ENCODE peak calls at places on chromosome 7, in seven cellular contexts. K, W, F, V, L, M and S are unnamed samples.
A peak's percentile ranks its signal among the peaks of the same experiment; 100 is the strongest.

GRCh38 chr7:86846494-86847190 is 202.9 kb downstream of the GRM3 start:
- DNase-seq in F (no peak), W (no peak), M (no peak), V (peak; percentile 5), K (no peak), L (no peak), S (no peak)

GRCh38 chr7:134165266-134165665 is 38.1 kb downstream of the LRGUK start:
- DNase-seq in W (no peak), K (no peak), L (no peak), M (no peak), F (no peak), V (no peak), S (no peak)

GRCh38 chr7:33537078-33537477 is 368.3 kb upstream of the BMPER start:
- DNase-seq in F (no peak), V (no peak), W (peak; percentile 66), M (no peak), K (no peak), L (no peak), S (no peak)

GRCh38 chr7:20307119-20307518 is 23.6 kb upstream of the ITGB8 start:
- DNase-seq in M (no peak), W (no peak), L (no peak), F (no peak), V (peak; percentile 4), K (no peak), S (no peak)

GRCh38 chr7:10507032-10507431 is 466.6 kb upstream of the PHF14 start:
- DNase-seq in W (no peak), M (no peak), K (no peak), V (no peak), L (no peak), F (no peak), S (no peak)

GRCh38 chr7:118418433-118418832 is 193.9 kb downstream of the ANKRD7 start:
- DNase-seq in K (no peak), W (no peak), M (no peak), L (no peak), F (no peak), V (no peak), S (no peak)

GRCh38 chr7:151439855-151440798 is at the start of gene CRYGN:
- DNase-seq in L (no peak), M (no peak), V (no peak), K (no peak), F (no peak), W (peak; percentile 69), S (no peak)

GRCh38 chr7:68009716-68010115 is 1013.1 kb downstream of the TYW1 start:
- DNase-seq in M (no peak), F (no peak), W (no peak), V (peak; percentile 9), L (no peak), K (no peak), S (no peak)

GRCh38 chr7:33130184-33130583 is 820 bp downstream of the BBS9 start:
- DNase-seq in M (no peak), F (no peak), K (no peak), L (no peak), W (no peak), V (no peak), S (no peak)

GRCh38 chr7:128909605-128910568 is 622 bp downstream of the KCP start:
- DNase-seq in K (peak; percentile 47), F (no peak), W (peak; percentile 74), L (no peak), V (peak; percentile 58), M (no peak), S (no peak)

GRCh38 chr7:135232087-135232486 is 1.6 kb upstream of the STRA8 start:
- DNase-seq in F (no peak), L (no peak), V (no peak), K (no peak), M (no peak), W (no peak), S (no peak)

GRCh38 chr7:127392182-127392565 is 334 bp downstream of the ZNF800 start:
- DNase-seq in M (peak; percentile 22), L (peak; percentile 11), V (peak; percentile 69), F (no peak), W (peak; percentile 72), K (peak; percentile 60), S (peak; percentile 56)

GRCh38 chr7:118615686-118616085 is 391.2 kb downstream of the ANKRD7 start:
- DNase-seq in W (no peak), L (no peak), K (no peak), F (no peak), M (no peak), V (no peak), S (no peak)

GRCh38 chr7:51007708-51008505 is 225.2 kb upstream of the GRB10 start:
- DNase-seq in K (no peak), L (no peak), M (no peak), F (no peak), V (no peak), W (no peak), S (no peak)

GRCh38 chr7:140010194-140010895 is 52.4 kb downstream of the PARP12 start:
- DNase-seq in F (no peak), K (no peak), L (no peak), V (no peak), M (no peak), W (peak; percentile 14), S (no peak)

GRCh38 chr7:140006600-140006999 is 56.2 kb downstream of the PARP12 start:
- DNase-seq in M (no peak), W (peak; percentile 8), V (no peak), K (no peak), L (no peak), F (no peak), S (no peak)

GRCh38 chr7:140007051-140007690 is 55.6 kb downstream of the PARP12 start:
- DNase-seq in L (no peak), W (peak; percentile 43), M (no peak), K (no peak), F (no peak), V (no peak), S (no peak)

GRCh38 chr7:140008755-140009610 is 53.8 kb downstream of the PARP12 start:
- DNase-seq in F (no peak), M (no peak), W (peak; percentile 51), L (no peak), V (no peak), K (no peak), S (no peak)

GRCh38 chr7:140009735-140010134 is 53.0 kb downstream of the PARP12 start:
- DNase-seq in W (peak; percentile 50), F (no peak), L (no peak), V (no peak), K (no peak), M (no peak), S (no peak)
- H3K4me3 ChIP-seq in W (no peak overlapping the region), F (no peak overlapping the region), L (no peak overlapping the region), V (no peak overlapping the region), K (no peak overlapping the region), M (no peak overlapping the region), S (no peak overlapping the region)

DNA sequence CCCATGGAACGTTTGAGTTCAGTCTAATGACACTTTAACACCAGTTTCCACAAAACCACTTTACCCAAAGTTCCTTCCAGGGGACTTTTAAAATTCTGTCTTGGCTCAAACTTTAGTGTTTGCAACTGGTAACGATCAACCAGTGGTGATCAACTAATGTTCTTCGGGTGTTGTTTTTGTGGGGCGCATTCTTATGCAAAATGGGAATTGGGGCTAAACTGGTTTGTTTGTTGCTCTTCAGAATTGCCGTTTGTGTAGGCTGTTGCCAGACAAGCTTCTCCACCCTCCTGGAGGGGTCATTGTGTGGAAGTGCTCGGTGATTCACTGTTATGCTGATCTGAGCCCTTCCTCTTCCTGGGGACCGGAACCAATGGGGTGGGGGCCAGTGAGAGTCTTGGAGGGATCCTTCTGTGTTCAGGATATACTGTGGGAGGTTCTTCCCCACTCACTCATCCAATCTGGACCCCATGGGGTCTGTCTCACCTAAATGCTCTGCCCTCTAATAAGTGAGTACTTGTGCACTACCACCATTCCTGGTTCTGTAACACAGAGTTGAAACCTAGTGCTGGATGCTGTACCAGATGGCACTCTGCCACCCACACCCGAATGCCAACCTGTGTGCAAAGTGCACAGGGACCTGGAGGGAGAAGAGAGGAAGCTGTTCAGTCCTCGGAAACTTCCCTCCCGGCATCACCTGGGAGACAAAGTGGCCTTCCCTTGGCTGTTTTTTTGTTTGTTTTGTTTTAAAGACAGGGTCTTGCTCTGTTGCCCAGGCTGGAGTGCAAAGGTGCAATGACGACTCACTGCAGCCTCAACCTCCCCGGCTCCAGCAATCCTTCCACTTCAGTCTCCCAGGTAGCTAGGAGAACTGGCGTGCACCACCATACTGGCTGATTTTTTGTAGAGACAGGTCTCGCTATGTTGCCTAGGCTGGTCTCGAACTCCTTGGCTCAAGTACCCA is 2.1 kb downstream of the NFE2L3 start:
- DNase-seq in F (no peak), K (peak; percentile 58), W (no peak), M (no peak), V (peak; percentile 64), L (no peak), S (no peak)
- H3K4me3 ChIP-seq in F (no peak overlapping the region), K (no peak overlapping the region), W (peak overlapping the region; percentile 57), M (peak overlapping the region; percentile 47), V (no peak overlapping the region), L (no peak overlapping the region), S (peak overlapping the region; percentile 52)

GRCh38 chr7:41824284-41824683 is 121.4 kb upstream of the INHBA start:
- DNase-seq in F (no peak), M (no peak), L (no peak), W (no peak), V (peak; percentile 48), K (peak; percentile 48), S (no peak)

GRCh38 chr7:41819645-41820044 is 116.8 kb upstream of the INHBA start:
- DNase-seq in V (no peak), F (no peak), M (no peak), L (no peak), K (no peak), W (no peak), S (no peak)

GRCh38 chr7:41822259-41822658 is 119.4 kb upstream of the INHBA start:
- DNase-seq in M (no peak), W (no peak), V (no peak), K (no peak), L (no peak), F (no peak), S (no peak)

GRCh38 chr7:41820117-41820671 is 117.3 kb upstream of the INHBA start:
- DNase-seq in K (peak; percentile 43), L (no peak), M (no peak), V (no peak), F (no peak), W (no peak), S (no peak)

GRCh38 chr7:41821521-41822213 is 118.8 kb upstream of the INHBA start:
- DNase-seq in F (no peak), M (no peak), K (no peak), W (no peak), V (no peak), L (no peak), S (no peak)
- H3K4me3 ChIP-seq in F (no peak overlapping the region), M (no peak overlapping the region), K (no peak overlapping the region), W (no peak overlapping the region), V (no peak overlapping the region), L (no peak overlapping the region), S (no peak overlapping the region)

GRCh38 chr7:99404977-99405320 is 3.4 kb downstream of the PDAP1 start:
- DNase-seq in K (no peak), M (no peak), F (no peak), L (no peak), W (no peak), V (no peak), S (no peak)

GRCh38 chr7:99407849-99408346 is 499 bp downstream of the PDAP1 start:
- DNase-seq in V (peak; percentile 71), L (peak; percentile 39), M (peak; percentile 37), K (peak; percentile 68), F (peak; percentile 68), W (peak; percentile 86), S (peak; percentile 18)

GRCh38 chr7:99408347-99409191 is at the start of the genes BUD31 and PDAP1:
- DNase-seq in L (peak; percentile 83), W (peak; percentile 97), K (peak; percentile 89), F (peak; percentile 95), V (peak; percentile 94), M (peak; percentile 93), S (peak; percentile 92)

GRCh38 chr7:99404235-99404976 is 4.0 kb downstream of the PDAP1 start:
- DNase-seq in F (no peak), M (no peak), W (no peak), L (no peak), K (peak; percentile 37), V (peak; percentile 33), S (no peak)

GRCh38 chr7:99406557-99406956 is 1.8 kb downstream of the PDAP1 start:
- DNase-seq in V (no peak), F (no peak), L (no peak), W (no peak), M (no peak), K (no peak), S (no peak)
- H3K4me3 ChIP-seq in V (peak overlapping the region; percentile 2), F (no peak overlapping the region), L (no peak overlapping the region), W (no peak overlapping the region), M (no peak overlapping the region), K (peak overlapping the region; percentile 82), S (no peak overlapping the region)